ENCODE peak calls at places on chromosomes 11 and 22, in four cellular contexts. T is stomach, N is uterus, B is IMR-90. A is an unnamed sample.

GRCh38 chr11:2382927-2383822 is 6.1 kb downstream of the CD81 start:
- DNase-seq in B (peak), N (peak), T (no peak), A (no peak)

GRCh38 chr11:120012245-120012644 is 125.7 kb downstream of the TRIM29 start:
- DNase-seq in N (no peak), B (no peak), T (no peak), A (no peak)

GRCh38 chr22:46090631-46091201 is 59.6 kb upstream of the PPARA start:
- DNase-seq in B (peak), T (no peak), N (no peak), A (no peak)

GRCh38 chr22:30968015-30968923 is at the start of gene MORC2:
- DNase-seq in N (peak), T (peak), B (peak), A (no peak)

GRCh38 chr11:12717851-12718291 is 43.6 kb downstream of the TEAD1 start:
- DNase-seq in B (no peak), N (no peak), T (no peak), A (no peak)

GRCh38 chr11:122036022-122036421 is 80.0 kb downstream of the BLID start:
- DNase-seq in N (no peak), T (no peak), B (peak), A (no peak)

GRCh38 chr11:70680781-70681281 is 282.5 kb downstream of the CTTN start:
- DNase-seq in N (no peak), T (no peak), B (no peak), A (no peak)

GRCh38 chr11:110857885-110858555 is 145.8 kb upstream of the ARHGAP20 start:
- DNase-seq in T (peak), N (peak), B (peak), A (no peak)

GRCh38 chr22:34508797-34509196 is 557.2 kb upstream of the ISX start:
- DNase-seq in T (no peak), N (no peak), B (no peak), A (no peak)

GRCh38 chr11:115707180-115707905 is 203.1 kb upstream of the CADM1 start:
- DNase-seq in B (no peak), T (no peak), N (no peak), A (no peak)

GRCh38 chr22:36510966-36511881 is 4.4 kb upstream of the FOXRED2 start:
- DNase-seq in T (no peak), B (peak), N (peak), A (no peak)

GRCh38 chr11:109071712-109072524 is 350.1 kb upstream of the C11orf87 start:
- DNase-seq in B (peak), N (peak), T (no peak), A (no peak)

DNA sequence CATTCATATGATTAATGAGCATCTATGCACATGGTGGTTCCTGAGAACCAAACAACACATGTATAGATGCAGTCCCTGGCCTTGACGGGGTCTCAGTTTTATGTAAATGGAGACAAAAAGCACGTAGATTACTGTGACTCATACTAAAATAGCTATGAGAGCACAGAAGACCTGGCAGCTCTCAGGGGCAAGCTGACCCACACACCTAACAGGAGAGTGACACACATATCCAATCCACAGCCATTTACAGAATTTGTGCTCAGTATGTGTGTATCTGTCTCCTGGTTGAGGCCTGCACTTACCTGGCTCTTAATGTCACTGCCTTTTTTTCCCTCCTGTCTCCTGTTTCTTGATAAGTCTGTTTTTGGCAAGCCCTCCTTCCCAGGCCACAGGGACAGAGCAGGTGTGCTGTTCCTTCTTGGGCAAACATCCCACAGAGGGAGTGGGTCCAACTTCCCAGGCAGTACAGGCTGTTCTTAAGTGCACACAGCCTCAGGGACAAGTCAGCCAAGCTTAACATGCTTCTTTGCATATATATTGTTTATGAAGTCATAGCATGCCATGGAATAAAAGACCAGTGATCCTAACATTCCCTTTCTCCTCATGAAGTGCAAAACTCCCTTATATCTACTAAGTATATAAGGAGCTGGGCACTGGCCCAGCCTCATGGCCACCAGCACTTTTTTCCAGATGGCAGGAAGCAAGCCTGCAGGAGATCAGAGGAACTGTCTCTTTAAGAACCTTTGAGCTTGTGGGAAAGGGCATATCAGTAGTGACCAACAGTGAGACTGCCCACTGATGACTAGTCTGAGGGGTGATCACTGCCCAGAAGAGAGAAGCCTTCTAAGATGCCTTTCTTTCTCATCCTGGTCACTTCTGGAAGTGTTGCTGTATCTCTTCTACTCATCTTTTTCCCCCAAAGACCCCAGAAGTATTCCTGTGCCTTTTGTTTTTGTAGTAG is 124.7 kb upstream of the CCDC90B start:
- DNase-seq in B (no peak), N (no peak), T (peak), A (peak)
- TF ChIP-seq POLR2A in B (no peak), N (no peak), T (no peak), A (no peak)

GRCh38 chr22:42881982-42882656 is 25.0 kb upstream of the ARFGAP3 start:
- DNase-seq in B (no peak), N (no peak), T (peak), A (no peak)
- TF ChIP-seq POLR2A in B (no peak), N (no peak), T (no peak), A (no peak)

DNA sequence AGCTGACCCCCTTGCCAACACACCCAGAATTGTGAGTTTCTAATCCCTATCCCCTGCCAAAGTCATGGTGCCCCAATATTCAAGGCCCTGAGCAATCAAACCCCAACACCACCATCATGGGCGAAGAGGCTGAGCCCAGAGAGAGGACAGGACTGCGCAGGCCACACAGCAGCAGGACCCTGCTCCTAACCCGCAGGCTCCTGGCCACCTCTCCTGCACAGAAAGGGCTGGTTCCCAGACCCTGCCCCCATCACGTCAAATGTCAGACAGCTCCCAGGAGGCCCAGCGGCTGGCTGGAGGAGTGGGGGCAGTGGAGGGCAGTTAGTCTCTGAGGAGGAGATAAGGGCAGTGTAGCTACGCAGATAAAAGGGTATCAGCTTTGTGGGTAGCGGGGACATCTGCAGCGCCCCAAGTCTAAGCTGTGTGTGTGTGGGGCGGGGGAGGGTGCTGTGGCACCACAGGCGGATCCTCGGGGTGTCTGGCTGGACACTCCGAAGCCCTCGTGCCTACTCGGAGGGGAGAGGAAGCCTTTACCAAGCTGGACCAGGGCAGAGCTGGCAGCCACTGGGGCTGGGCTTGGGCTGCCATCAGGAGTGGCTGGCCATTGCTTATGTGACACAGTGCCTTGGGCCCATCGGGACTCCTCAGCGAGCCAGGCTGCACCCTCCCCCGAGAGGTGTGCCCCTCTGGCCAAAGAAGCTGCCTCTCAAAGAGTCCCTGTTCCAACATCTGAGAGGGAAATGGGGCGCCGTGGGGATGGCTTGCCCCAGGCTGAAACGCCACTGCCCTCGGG is 21.5 kb downstream of the FADS3 start:
- DNase-seq in B (no peak), N (no peak), T (no peak), A (no peak)
- TF ChIP-seq POLR2A in B (no peak), N (no peak), T (no peak), A (no peak)

GRCh38 chr11:1288426-1289151 is 20.8 kb downstream of the TOLLIP start:
- DNase-seq in T (no peak), B (no peak), N (no peak), A (no peak)

GRCh38 chr11:1287928-1288327 is 21.5 kb downstream of the TOLLIP start:
- DNase-seq in T (no peak), N (no peak), B (no peak), A (no peak)

GRCh38 chr11:1290052-1291040 is 19.1 kb downstream of the TOLLIP start:
- DNase-seq in T (no peak), B (no peak), N (no peak), A (no peak)

GRCh38 chr11:1291295-1292017 is 18.0 kb downstream of the TOLLIP start:
- DNase-seq in N (no peak), B (no peak), T (no peak), A (no peak)

GRCh38 chr11:1289211-1289935 is 20.1 kb downstream of the TOLLIP start:
- DNase-seq in N (no peak), B (no peak), T (no peak), A (no peak)
- TF ChIP-seq POLR2A in N (no peak), B (no peak), T (no peak), A (no peak)

GRCh38 chr11:58573451-58574104 is 2.1 kb downstream of the LPXN start:
- DNase-seq in T (no peak), N (peak), B (peak), A (peak)
- TF ChIP-seq POLR2A in T (no peak), N (no peak), B (no peak), A (no peak)

GRCh38 chr22:28252539-28252938 is 333.5 kb upstream of the PITPNB start:
- DNase-seq in N (no peak), T (no peak), B (no peak), A (no peak)
- TF ChIP-seq POLR2A in N (no peak), T (no peak), B (no peak), A (no peak)

GRCh38 chr11:67508486-67509121 is 642 bp upstream of the CDK2AP2 start:
- DNase-seq in N (peak), T (peak), B (peak), A (peak)
- TF ChIP-seq POLR2A in N (peak), T (no peak), B (peak), A (peak)

A was measured in H54.